ENCODE peak calls at places on chromosomes 11 and 22, in five cellular contexts. One of them, this sample, is unnamed.

GRCh38 chr11:131850507-131850906 is 480.1 kb downstream of the NTM start:
- DNase-seq in A549: no peak
- DNase-seq in GM23338: no peak
- DNase-seq in HepG2: no peak
- DNase-seq in GM12878: no peak
- DNase-seq in this sample: no peak

GRCh38 chr11:17328856-17329490 is 22.6 kb upstream of the NCR3LG1 start:
- DNase-seq in A549: no peak
- DNase-seq in GM23338: peak
- DNase-seq in HepG2: no peak
- DNase-seq in GM12878: no peak
- DNase-seq in this sample: no peak

GRCh38 chr22:19762315-19763140 is 1.9 kb downstream of the TBX1 start:
- DNase-seq in A549: no peak
- DNase-seq in GM23338: peak
- DNase-seq in HepG2: no peak
- DNase-seq in GM12878: no peak
- DNase-seq in this sample: no peak

GRCh38 chr22:21032037-21032842 is at the start of gene SLC7A4:
- DNase-seq in A549: no peak
- DNase-seq in GM23338: peak
- DNase-seq in HepG2: no peak
- DNase-seq in GM12878: no peak
- DNase-seq in this sample: peak

GRCh38 chr22:50613291-50613981 is 12.8 kb downstream of the MAPK8IP2 start:
- DNase-seq in A549: no peak
- DNase-seq in GM23338: peak
- DNase-seq in HepG2: peak
- DNase-seq in GM12878: no peak
- DNase-seq in this sample: peak

GRCh38 chr11:12717851-12718291 is 43.6 kb downstream of the TEAD1 start:
- DNase-seq in A549: no peak
- DNase-seq in GM23338: no peak
- DNase-seq in HepG2: no peak
- DNase-seq in GM12878: peak
- DNase-seq in this sample: no peak

GRCh38 chr11:15115686-15116085 is 963 bp downstream of the INSC start:
- DNase-seq in A549: no peak
- DNase-seq in GM23338: no peak
- DNase-seq in HepG2: no peak
- DNase-seq in GM12878: no peak
- DNase-seq in this sample: no peak

GRCh38 chr11:122743949-122744876 is 88.7 kb downstream of the UBASH3B start:
- DNase-seq in A549: no peak
- DNase-seq in GM23338: no peak
- DNase-seq in HepG2: no peak
- DNase-seq in GM12878: peak
- DNase-seq in this sample: no peak

GRCh38 chr11:113349528-113349927 is 35.1 kb downstream of the TTC12 start:
- DNase-seq in A549: no peak
- DNase-seq in GM23338: no peak
- DNase-seq in HepG2: no peak
- DNase-seq in GM12878: no peak
- DNase-seq in this sample: no peak

GRCh38 chr22:35592418-35592967 is 24.6 kb downstream of the MB start:
- DNase-seq in A549: no peak
- DNase-seq in GM23338: no peak
- DNase-seq in HepG2: no peak
- DNase-seq in GM12878: no peak
- DNase-seq in this sample: no peak

GRCh38 chr22:42745118-42745517 is 24.4 kb upstream of the A4GALT start:
- DNase-seq in A549: peak
- DNase-seq in GM23338: no peak
- DNase-seq in HepG2: no peak
- DNase-seq in GM12878: no peak
- DNase-seq in this sample: no peak

GRCh38 chr11:561148-562003 is 606 bp downstream of the RASSF7 start:
- DNase-seq in A549: peak
- DNase-seq in GM23338: peak
- DNase-seq in HepG2: peak
- DNase-seq in GM12878: no peak
- DNase-seq in this sample: peak

GRCh38 chr11:1920128-1920908 is 815 bp downstream of the TNNT3 start:
- DNase-seq in A549: no peak
- DNase-seq in GM23338: no peak
- DNase-seq in HepG2: no peak
- DNase-seq in GM12878: no peak
- DNase-seq in this sample: no peak

GRCh38 chr11:13666708-13667107 is 1.8 kb upstream of the FAR1 start:
- DNase-seq in A549: no peak
- DNase-seq in GM23338: no peak
- DNase-seq in HepG2: no peak
- DNase-seq in GM12878: no peak
- DNase-seq in this sample: no peak

GRCh38 chr11:82858133-82858532 is 42.1 kb downstream of the PRCP start:
- DNase-seq in A549: peak
- DNase-seq in GM23338: no peak
- DNase-seq in HepG2: no peak
- DNase-seq in GM12878: no peak
- DNase-seq in this sample: no peak

GRCh38 chr22:23278883-23279675 is 98.8 kb downstream of the BCR start:
- DNase-seq in A549: peak
- DNase-seq in GM23338: no peak
- DNase-seq in HepG2: no peak
- DNase-seq in GM12878: no peak
- DNase-seq in this sample: peak

GRCh38 chr11:3107608-3108182 is 50.5 kb upstream of the CARS1 start:
- DNase-seq in A549: no peak
- DNase-seq in GM23338: peak
- DNase-seq in HepG2: no peak
- DNase-seq in GM12878: no peak
- DNase-seq in this sample: no peak

GRCh38 chr11:23278121-23278520 is 417.8 kb upstream of the CCDC179 start:
- DNase-seq in A549: no peak
- DNase-seq in GM23338: no peak
- DNase-seq in HepG2: no peak
- DNase-seq in GM12878: no peak
- DNase-seq in this sample: no peak

GRCh38 chr11:87063982-87064381 is 26.2 kb downstream of the TMEM135 start:
- DNase-seq in A549: no peak
- DNase-seq in GM23338: no peak
- DNase-seq in HepG2: no peak
- DNase-seq in GM12878: no peak
- DNase-seq in this sample: no peak

GRCh38 chr11:67646535-67647336 is 3.8 kb downstream of the ACY3 start:
- DNase-seq in A549: no peak
- DNase-seq in GM23338: no peak
- DNase-seq in HepG2: no peak
- DNase-seq in GM12878: peak
- DNase-seq in this sample: no peak

GRCh38 chr11:8699903-8700302 is 17.3 kb downstream of the RPL27A start:
- DNase-seq in A549: no peak
- DNase-seq in GM23338: peak
- DNase-seq in HepG2: peak
- DNase-seq in GM12878: no peak
- DNase-seq in this sample: no peak

GRCh38 chr11:67420147-67420645 is 4.7 kb downstream of the CARNS1 start:
- DNase-seq in A549: no peak
- DNase-seq in GM23338: no peak
- DNase-seq in HepG2: no peak
- DNase-seq in GM12878: no peak
- DNase-seq in this sample: no peak

DNA sequence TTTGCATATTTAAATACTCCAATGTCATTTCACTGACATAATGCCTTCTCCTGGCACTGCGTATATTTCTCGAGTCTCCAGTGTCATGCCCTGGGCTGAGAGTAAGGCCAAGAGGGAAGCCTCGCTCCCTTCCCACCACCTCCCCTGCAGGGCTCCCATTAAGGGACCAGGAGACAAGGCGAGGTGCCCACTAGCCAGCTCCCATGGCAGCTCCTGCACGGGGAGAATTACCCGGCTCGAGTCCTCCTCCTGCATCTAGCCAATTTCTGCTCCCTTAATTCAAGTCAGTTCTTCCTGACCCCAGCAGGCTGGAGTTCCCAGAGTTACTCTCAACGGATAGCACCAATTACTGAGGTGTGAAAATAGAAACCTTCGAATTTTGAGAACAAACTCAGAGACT is 31.9 kb downstream of the OPCML start:
- DNase-seq in A549: no peak
- DNase-seq in GM23338: no peak
- DNase-seq in HepG2: no peak
- DNase-seq in GM12878: no peak
- DNase-seq in this sample: no peak
- TF ChIP-seq JUNB in A549: no peak
- TF ChIP-seq JUNB in GM23338: no peak
- TF ChIP-seq JUNB in HepG2: no peak
- TF ChIP-seq JUNB in GM12878: no peak
- TF ChIP-seq JUNB in this sample: no peak

GRCh38 chr11:128553662-128554392 is 33.5 kb downstream of the ETS1 start:
- DNase-seq in A549: peak
- DNase-seq in GM23338: no peak
- DNase-seq in HepG2: no peak
- DNase-seq in GM12878: no peak
- DNase-seq in this sample: no peak
- TF ChIP-seq CTCF in A549: no peak
- TF ChIP-seq CTCF in GM23338: peak
- TF ChIP-seq CTCF in HepG2: no peak
- TF ChIP-seq CTCF in GM12878: peak
- TF ChIP-seq CTCF in this sample: peak

GRCh38 chr11:96169250-96169649 is 173.7 kb downstream of the MAML2 start:
- DNase-seq in A549: no peak
- DNase-seq in GM23338: no peak
- DNase-seq in HepG2: no peak
- DNase-seq in GM12878: no peak
- DNase-seq in this sample: no peak
- TF ChIP-seq JUNB in A549: no peak
- TF ChIP-seq JUNB in GM23338: no peak
- TF ChIP-seq JUNB in HepG2: no peak
- TF ChIP-seq JUNB in GM12878: no peak
- TF ChIP-seq JUNB in this sample: no peak

DNA sequence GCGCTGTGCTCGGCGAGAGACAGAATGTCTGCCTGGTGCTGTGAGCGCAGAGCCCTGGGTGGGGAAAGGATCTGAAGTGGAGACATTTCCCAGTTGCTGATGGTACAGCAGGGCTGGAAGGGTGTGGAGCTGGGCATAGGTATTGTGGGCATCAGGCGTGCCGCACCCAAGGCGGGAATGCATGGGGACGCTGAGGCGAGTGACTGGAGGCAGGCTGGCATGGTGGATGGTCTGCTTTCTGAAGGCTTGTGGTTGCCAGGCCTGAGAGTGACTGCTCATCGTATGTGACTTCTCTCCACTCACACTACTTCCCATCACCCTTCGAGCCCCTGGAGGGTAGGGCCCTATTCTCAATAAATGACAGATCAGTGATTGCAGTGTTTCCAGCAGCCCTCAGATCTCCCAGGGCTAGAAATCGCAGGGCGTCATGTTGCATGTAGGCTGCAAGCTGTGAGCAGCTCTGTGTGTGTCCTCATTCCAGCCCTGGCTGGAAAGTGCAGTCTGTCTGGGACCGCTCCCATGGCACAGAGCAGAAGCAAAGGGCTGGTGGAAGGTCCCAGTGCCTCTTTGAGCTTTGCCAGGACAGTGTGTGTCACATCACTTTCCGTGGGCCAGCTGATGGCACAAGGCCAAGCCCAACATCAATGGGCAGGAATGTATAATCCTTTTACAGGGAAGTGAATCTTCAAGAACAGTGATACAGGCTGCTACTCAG is 67.7 kb downstream of the TBC1D22A start:
- DNase-seq in A549: peak
- DNase-seq in GM23338: no peak
- DNase-seq in HepG2: no peak
- DNase-seq in GM12878: no peak
- DNase-seq in this sample: no peak
- TF ChIP-seq CTCF in A549: no peak
- TF ChIP-seq CTCF in GM23338: no peak
- TF ChIP-seq CTCF in HepG2: no peak
- TF ChIP-seq CTCF in GM12878: no peak
- TF ChIP-seq CTCF in this sample: no peak

DNA sequence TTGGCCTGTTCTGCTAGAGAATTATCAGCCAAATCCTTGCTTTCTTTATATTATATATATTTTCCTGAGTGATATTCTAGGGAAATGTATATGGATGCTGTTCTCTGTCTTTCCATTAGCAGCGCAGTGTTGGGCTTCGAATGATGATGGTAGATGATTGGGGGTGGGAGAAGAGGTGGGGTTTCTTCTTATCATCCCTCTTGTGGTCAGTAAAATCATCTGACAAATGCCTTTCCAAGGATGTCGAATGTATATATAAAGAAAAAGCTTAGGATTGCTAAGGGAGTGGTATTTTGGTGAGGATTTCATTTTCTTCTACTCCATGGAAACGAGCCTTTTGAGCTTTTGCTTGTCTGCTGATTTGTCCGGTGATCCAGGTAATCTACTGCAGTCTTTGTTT is 48.9 kb downstream of the ARHGEF12 start:
- DNase-seq in A549: no peak
- DNase-seq in GM23338: peak
- DNase-seq in HepG2: no peak
- DNase-seq in GM12878: no peak
- DNase-seq in this sample: peak
- TF ChIP-seq JUNB in A549: no peak
- TF ChIP-seq JUNB in GM23338: no peak
- TF ChIP-seq JUNB in HepG2: no peak
- TF ChIP-seq JUNB in GM12878: no peak
- TF ChIP-seq JUNB in this sample: no peak

DNA sequence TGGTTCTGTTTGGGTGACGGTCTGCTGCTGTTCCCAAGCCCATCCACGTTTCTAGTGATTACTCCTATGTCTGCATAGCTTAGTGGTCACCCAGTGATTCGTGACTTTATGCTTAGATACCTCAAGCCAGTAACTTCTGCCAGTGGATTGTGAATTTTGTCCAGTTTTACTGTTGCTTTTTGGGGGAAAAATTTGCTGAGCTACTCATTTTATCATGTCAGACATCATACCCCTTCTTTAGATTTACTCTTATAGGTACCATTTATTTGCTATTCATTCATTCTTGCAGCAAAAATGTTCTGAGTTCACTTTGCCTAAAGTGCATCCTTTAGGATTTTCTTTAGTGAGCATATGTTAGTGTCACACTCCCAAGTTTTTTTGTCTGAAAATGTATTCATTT is 59.9 kb downstream of the UVRAG start:
- DNase-seq in A549: no peak
- DNase-seq in GM23338: no peak
- DNase-seq in HepG2: no peak
- DNase-seq in GM12878: no peak
- DNase-seq in this sample: no peak
- TF ChIP-seq CTCF in A549: no peak
- TF ChIP-seq CTCF in GM23338: no peak
- TF ChIP-seq CTCF in HepG2: no peak
- TF ChIP-seq CTCF in GM12878: no peak
- TF ChIP-seq CTCF in this sample: no peak

GRCh38 chr11:117316197-117316961 is at the start of gene BACE1:
- DNase-seq in A549: peak
- DNase-seq in GM23338: peak
- DNase-seq in HepG2: peak
- DNase-seq in GM12878: no peak
- DNase-seq in this sample: no peak
- TF ChIP-seq JUNB in A549: no peak
- TF ChIP-seq JUNB in GM23338: no peak
- TF ChIP-seq JUNB in HepG2: no peak
- TF ChIP-seq JUNB in GM12878: no peak
- TF ChIP-seq JUNB in this sample: no peak

This sample was measured in K562.